ENCODE peak calls at places on chromosome 14, in eight cellular contexts. One of them, this sample, is unnamed.

GRCh38 chr14:89386214-89386886 is 30.7 kb downstream of the FOXN3 start:
- DNase-seq in HCT116: no peak
- DNase-seq in endothelial cell of umbilical vein: peak; percentile 12
- DNase-seq in spleen: no peak
- DNase-seq in transverse colon: no peak
- DNase-seq in sigmoid colon: peak; percentile 54
- DNase-seq in H1: no peak
- DNase-seq in GM12891: no peak
- DNase-seq in this sample: no peak

GRCh38 chr14:92470215-92470614 is 43.4 kb upstream of the RIN3 start:
- DNase-seq in HCT116: no peak
- DNase-seq in sigmoid colon: no peak
- DNase-seq in GM12891: no peak
- DNase-seq in spleen: no peak
- DNase-seq in H1: no peak
- DNase-seq in endothelial cell of umbilical vein: no peak
- DNase-seq in transverse colon: no peak
- DNase-seq in this sample: no peak

GRCh38 chr14:61461808-61462275 is 140.5 kb downstream of the PRKCH start:
- DNase-seq in HCT116: peak; percentile 34
- DNase-seq in sigmoid colon: no peak
- DNase-seq in GM12891: no peak
- DNase-seq in spleen: no peak
- DNase-seq in H1: no peak
- DNase-seq in endothelial cell of umbilical vein: peak; percentile 80
- DNase-seq in transverse colon: no peak
- DNase-seq in this sample: no peak

GRCh38 chr14:37116933-37117844 is 55.2 kb downstream of the SLC25A21 start:
- DNase-seq in GM12891: no peak
- DNase-seq in H1: no peak
- DNase-seq in transverse colon: no peak
- DNase-seq in HCT116: peak; percentile 6
- DNase-seq in endothelial cell of umbilical vein: peak; percentile 79
- DNase-seq in sigmoid colon: no peak
- DNase-seq in spleen: no peak
- DNase-seq in this sample: no peak

GRCh38 chr14:76957224-76957881 is 71.2 kb downstream of the IRF2BPL start:
- DNase-seq in endothelial cell of umbilical vein: peak; percentile 48
- DNase-seq in transverse colon: no peak
- DNase-seq in sigmoid colon: no peak
- DNase-seq in HCT116: no peak
- DNase-seq in GM12891: no peak
- DNase-seq in H1: no peak
- DNase-seq in spleen: no peak
- DNase-seq in this sample: no peak

GRCh38 chr14:53032161-53032803 is 81.4 kb upstream of the FERMT2 start:
- DNase-seq in sigmoid colon: peak; percentile 66
- DNase-seq in spleen: no peak
- DNase-seq in GM12891: no peak
- DNase-seq in HCT116: peak; percentile 40
- DNase-seq in H1: no peak
- DNase-seq in transverse colon: no peak
- DNase-seq in endothelial cell of umbilical vein: peak; percentile 7
- DNase-seq in this sample: no peak

GRCh38 chr14:91858536-91859275 is 8.6 kb downstream of the TC2N start:
- DNase-seq in transverse colon: no peak
- DNase-seq in spleen: no peak
- DNase-seq in GM12891: no peak
- DNase-seq in sigmoid colon: no peak
- DNase-seq in endothelial cell of umbilical vein: peak; percentile 28
- DNase-seq in HCT116: peak; percentile 16
- DNase-seq in H1: no peak
- DNase-seq in this sample: no peak

GRCh38 chr14:31582286-31582691 is 21.1 kb downstream of the NUBPL start:
- DNase-seq in spleen: no peak
- DNase-seq in transverse colon: no peak
- DNase-seq in sigmoid colon: no peak
- DNase-seq in H1: no peak
- DNase-seq in GM12891: no peak
- DNase-seq in HCT116: no peak
- DNase-seq in endothelial cell of umbilical vein: peak; percentile 28
- DNase-seq in this sample: no peak

GRCh38 chr14:93072659-93073365 is 42.9 kb downstream of the ITPK1 start:
- DNase-seq in transverse colon: no peak
- DNase-seq in sigmoid colon: no peak
- DNase-seq in GM12891: no peak
- DNase-seq in endothelial cell of umbilical vein: no peak
- DNase-seq in H1: no peak
- DNase-seq in HCT116: no peak
- DNase-seq in spleen: no peak
- DNase-seq in this sample: no peak

GRCh38 chr14:58789756-58790155 is 152.0 kb downstream of the DACT1 start:
- DNase-seq in transverse colon: no peak
- DNase-seq in HCT116: no peak
- DNase-seq in endothelial cell of umbilical vein: no peak
- DNase-seq in H1: no peak
- DNase-seq in sigmoid colon: no peak
- DNase-seq in spleen: no peak
- DNase-seq in GM12891: no peak
- DNase-seq in this sample: no peak

GRCh38 chr14:100417466-100417865 is 94.3 kb downstream of the SLC25A47 start:
- DNase-seq in H1: peak; percentile 58
- DNase-seq in sigmoid colon: peak; percentile 54
- DNase-seq in spleen: peak; percentile 72
- DNase-seq in transverse colon: peak; percentile 84
- DNase-seq in GM12891: no peak
- DNase-seq in HCT116: peak; percentile 63
- DNase-seq in endothelial cell of umbilical vein: peak; percentile 88
- DNase-seq in this sample: no peak

GRCh38 chr14:104560586-104560945 is 19.0 kb upstream of the C14orf180 start:
- DNase-seq in transverse colon: no peak
- DNase-seq in GM12891: no peak
- DNase-seq in HCT116: no peak
- DNase-seq in sigmoid colon: no peak
- DNase-seq in H1: no peak
- DNase-seq in endothelial cell of umbilical vein: no peak
- DNase-seq in spleen: no peak
- DNase-seq in this sample: no peak

GRCh38 chr14:91968280-91968679 is 20.8 kb upstream of the FBLN5 start:
- DNase-seq in transverse colon: no peak
- DNase-seq in HCT116: no peak
- DNase-seq in H1: no peak
- DNase-seq in sigmoid colon: no peak
- DNase-seq in GM12891: no peak
- DNase-seq in endothelial cell of umbilical vein: no peak
- DNase-seq in spleen: no peak
- DNase-seq in this sample: no peak

GRCh38 chr14:75417674-75418073 is 10.1 kb upstream of the JDP2 start:
- DNase-seq in GM12891: no peak
- DNase-seq in spleen: no peak
- DNase-seq in HCT116: no peak
- DNase-seq in endothelial cell of umbilical vein: no peak
- DNase-seq in sigmoid colon: no peak
- DNase-seq in H1: no peak
- DNase-seq in transverse colon: no peak
- DNase-seq in this sample: no peak

GRCh38 chr14:97687944-97688625 is 890.9 kb downstream of the VRK1 start:
- DNase-seq in endothelial cell of umbilical vein: no peak
- DNase-seq in sigmoid colon: no peak
- DNase-seq in transverse colon: no peak
- DNase-seq in spleen: no peak
- DNase-seq in H1: no peak
- DNase-seq in HCT116: no peak
- DNase-seq in GM12891: no peak
- DNase-seq in this sample: no peak

GRCh38 chr14:29857545-29857944 is 70.1 kb downstream of the PRKD1 start:
- DNase-seq in transverse colon: no peak
- DNase-seq in spleen: no peak
- DNase-seq in HCT116: no peak
- DNase-seq in GM12891: no peak
- DNase-seq in sigmoid colon: no peak
- DNase-seq in H1: no peak
- DNase-seq in endothelial cell of umbilical vein: no peak
- DNase-seq in this sample: no peak

GRCh38 chr14:71665157-71665556 is 267.1 kb upstream of the RGS6 start:
- DNase-seq in sigmoid colon: no peak
- DNase-seq in spleen: no peak
- DNase-seq in H1: no peak
- DNase-seq in transverse colon: no peak
- DNase-seq in endothelial cell of umbilical vein: peak; percentile 39
- DNase-seq in HCT116: no peak
- DNase-seq in GM12891: no peak
- DNase-seq in this sample: no peak

GRCh38 chr14:75041613-75042012 is 9.7 kb downstream of the MLH3 start:
- DNase-seq in transverse colon: peak; percentile 46
- DNase-seq in sigmoid colon: no peak
- DNase-seq in endothelial cell of umbilical vein: peak; percentile 18
- DNase-seq in spleen: no peak
- DNase-seq in H1: no peak
- DNase-seq in GM12891: no peak
- DNase-seq in HCT116: no peak
- DNase-seq in this sample: no peak

DNA sequence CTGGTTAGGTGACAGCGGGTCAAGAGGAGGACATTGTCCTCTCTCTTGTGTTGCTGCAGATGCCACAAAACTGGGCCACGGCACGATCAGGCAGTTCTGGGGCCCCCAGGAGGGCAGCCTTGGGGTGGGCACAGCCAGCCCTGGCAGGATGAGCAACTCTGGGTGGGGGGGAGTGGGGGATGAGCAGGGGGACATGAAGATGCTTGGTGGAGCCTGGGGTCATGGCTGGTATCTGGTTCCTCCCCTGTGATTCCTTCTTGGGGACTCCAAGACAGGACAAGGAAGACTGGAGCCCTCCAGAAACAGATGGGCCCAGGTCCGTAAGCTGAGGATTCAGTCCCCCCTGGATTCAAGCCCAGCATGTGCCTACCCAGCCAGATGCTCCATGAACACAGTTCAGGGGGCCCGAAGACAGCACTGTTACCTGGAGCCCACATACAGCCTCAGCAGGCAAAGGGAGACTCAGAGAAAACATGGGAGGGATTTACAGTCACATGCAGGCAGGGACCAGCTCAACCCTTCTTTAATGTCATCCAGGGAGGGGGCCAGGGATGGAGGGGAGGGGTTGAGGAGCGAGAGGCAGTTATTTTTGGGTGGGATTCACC is 10.4 kb downstream of the SERPINA1 start:
- DNase-seq in spleen: no peak
- DNase-seq in GM12891: no peak
- DNase-seq in HCT116: no peak
- DNase-seq in endothelial cell of umbilical vein: no peak
- DNase-seq in transverse colon: no peak
- DNase-seq in H1: no peak
- DNase-seq in sigmoid colon: peak; percentile 36
- DNase-seq in this sample: no peak
- TF ChIP-seq POLR2A in spleen: no peak
- TF ChIP-seq POLR2A in GM12891: no peak
- TF ChIP-seq POLR2A in HCT116: no peak
- TF ChIP-seq POLR2A in endothelial cell of umbilical vein: no peak
- TF ChIP-seq POLR2A in transverse colon: no peak
- TF ChIP-seq POLR2A in H1: no peak
- TF ChIP-seq POLR2A in sigmoid colon: no peak
- TF ChIP-seq POLR2A in this sample: no peak

GRCh38 chr14:24113379-24113800 is 1.2 kb upstream of the DCAF11 start:
- DNase-seq in sigmoid colon: no peak
- DNase-seq in endothelial cell of umbilical vein: no peak
- DNase-seq in H1: no peak
- DNase-seq in transverse colon: no peak
- DNase-seq in GM12891: no peak
- DNase-seq in spleen: no peak
- DNase-seq in HCT116: no peak
- DNase-seq in this sample: no peak

GRCh38 chr14:24115451-24116110 is 832 bp upstream of the NRL start:
- DNase-seq in HCT116: no peak
- DNase-seq in transverse colon: no peak
- DNase-seq in H1: no peak
- DNase-seq in endothelial cell of umbilical vein: no peak
- DNase-seq in spleen: peak; percentile 87
- DNase-seq in GM12891: no peak
- DNase-seq in sigmoid colon: no peak
- DNase-seq in this sample: no peak

GRCh38 chr14:24113801-24114535 is 609 bp upstream of the DCAF11 start:
- DNase-seq in spleen: peak; percentile 96
- DNase-seq in transverse colon: peak; percentile 93
- DNase-seq in GM12891: peak; percentile 61
- DNase-seq in sigmoid colon: peak; percentile 93
- DNase-seq in H1: peak; percentile 54
- DNase-seq in endothelial cell of umbilical vein: no peak
- DNase-seq in HCT116: peak; percentile 94
- DNase-seq in this sample: peak; percentile 69

GRCh38 chr14:24116111-24116809 is 1.5 kb upstream of the NRL start:
- DNase-seq in H1: no peak
- DNase-seq in transverse colon: no peak
- DNase-seq in endothelial cell of umbilical vein: no peak
- DNase-seq in sigmoid colon: peak; percentile 21
- DNase-seq in GM12891: no peak
- DNase-seq in HCT116: no peak
- DNase-seq in spleen: peak; percentile 67
- DNase-seq in this sample: no peak

GRCh38 chr14:24114536-24115450 is at the start of the genes DCAF11 and NRL:
- DNase-seq in transverse colon: peak; percentile 99
- DNase-seq in HCT116: peak; percentile 100
- DNase-seq in sigmoid colon: peak; percentile 100
- DNase-seq in spleen: peak; percentile 99
- DNase-seq in GM12891: peak; percentile 95
- DNase-seq in endothelial cell of umbilical vein: peak; percentile 100
- DNase-seq in H1: peak; percentile 96
- DNase-seq in this sample: peak; percentile 95
- TF ChIP-seq POLR2AphosphoS5 in transverse colon: peak; percentile 54
- TF ChIP-seq POLR2AphosphoS5 in HCT116: peak; percentile 48
- TF ChIP-seq POLR2AphosphoS5 in sigmoid colon: peak; percentile 59
- TF ChIP-seq POLR2AphosphoS5 in spleen: peak; percentile 93
- TF ChIP-seq POLR2AphosphoS5 in GM12891: peak; percentile 5
- TF ChIP-seq POLR2AphosphoS5 in endothelial cell of umbilical vein: no peak
- TF ChIP-seq POLR2AphosphoS5 in H1: peak; percentile 69
- TF ChIP-seq POLR2AphosphoS5 in this sample: no peak

GRCh38 chr14:69715725-69716482 is 51.0 kb upstream of the SRSF5 start:
- DNase-seq in spleen: no peak
- DNase-seq in sigmoid colon: peak; percentile 92
- DNase-seq in GM12891: no peak
- DNase-seq in HCT116: no peak
- DNase-seq in endothelial cell of umbilical vein: peak; percentile 85
- DNase-seq in H1: no peak
- DNase-seq in transverse colon: peak; percentile 59
- DNase-seq in this sample: no peak
- TF ChIP-seq POLR2A in spleen: no peak
- TF ChIP-seq POLR2A in sigmoid colon: no peak
- TF ChIP-seq POLR2A in GM12891: peak; percentile 59
- TF ChIP-seq POLR2A in HCT116: no peak
- TF ChIP-seq POLR2A in endothelial cell of umbilical vein: no peak
- TF ChIP-seq POLR2A in H1: no peak
- TF ChIP-seq POLR2A in transverse colon: no peak
- TF ChIP-seq POLR2A in this sample: no peak

GRCh38 chr14:65255029-65255545 is 152.8 kb upstream of the MAX start:
- DNase-seq in transverse colon: no peak
- DNase-seq in H1: no peak
- DNase-seq in GM12891: no peak
- DNase-seq in endothelial cell of umbilical vein: no peak
- DNase-seq in spleen: no peak
- DNase-seq in HCT116: peak; percentile 61
- DNase-seq in sigmoid colon: no peak
- DNase-seq in this sample: no peak
- TF ChIP-seq POLR2AphosphoS5 in transverse colon: no peak
- TF ChIP-seq POLR2AphosphoS5 in H1: no peak
- TF ChIP-seq POLR2AphosphoS5 in GM12891: no peak
- TF ChIP-seq POLR2AphosphoS5 in endothelial cell of umbilical vein: no peak
- TF ChIP-seq POLR2AphosphoS5 in spleen: no peak
- TF ChIP-seq POLR2AphosphoS5 in HCT116: peak; percentile 16
- TF ChIP-seq POLR2AphosphoS5 in sigmoid colon: no peak
- TF ChIP-seq POLR2AphosphoS5 in this sample: no peak

GRCh38 chr14:103522649-103523582 is at the start of gene CKB:
- DNase-seq in sigmoid colon: peak; percentile 93
- DNase-seq in endothelial cell of umbilical vein: no peak
- DNase-seq in H1: no peak
- DNase-seq in transverse colon: peak; percentile 83
- DNase-seq in spleen: peak; percentile 75
- DNase-seq in GM12891: no peak
- DNase-seq in HCT116: no peak
- DNase-seq in this sample: no peak
- TF ChIP-seq POLR2A in sigmoid colon: peak; percentile 37
- TF ChIP-seq POLR2A in endothelial cell of umbilical vein: no peak
- TF ChIP-seq POLR2A in H1: no peak
- TF ChIP-seq POLR2A in transverse colon: peak; percentile 70
- TF ChIP-seq POLR2A in spleen: no peak
- TF ChIP-seq POLR2A in GM12891: no peak
- TF ChIP-seq POLR2A in HCT116: peak; percentile 90
- TF ChIP-seq POLR2A in this sample: no peak